ENCODE peak calls at places on chromosome 17, in seven cellular contexts. S, G, Y, P, K, E and L are unnamed samples. For H3K27me3, the result is how much of the 10 kb centered on the place peaks cover.

GRCh38 chr17:8160224-8160577 is 2.5 kb downstream of the VAMP2 start:
- DNase-seq in E (no peak), S (no peak), P (no peak), G (no peak), K (no peak), Y (no peak), L (no peak)

GRCh38 chr17:48767263-48767774 is 38.8 kb upstream of the HOXB13 start:
- DNase-seq in E (no peak), Y (no peak), K (no peak), G (peak), P (no peak), S (no peak), L (no peak)

GRCh38 chr17:67244621-67245072 is 349 bp downstream of the HELZ start:
- DNase-seq in S (peak), K (no peak), G (no peak), E (peak), P (peak), Y (peak), L (peak)

GRCh38 chr17:51044964-51045363 is 75.7 kb downstream of the SPAG9 start:
- DNase-seq in K (no peak), P (no peak), G (no peak), Y (no peak), E (no peak), S (no peak), L (no peak)

GRCh38 chr17:62713096-62713870 is 85.8 kb downstream of the MRC2 start:
- DNase-seq in G (no peak), E (no peak), K (no peak), P (no peak), S (no peak), Y (no peak), L (no peak)

GRCh38 chr17:79036609-79037008 is 12.6 kb downstream of the C1QTNF1 start:
- DNase-seq in G (peak), K (peak), Y (peak), E (no peak), P (no peak), S (peak), L (no peak)

GRCh38 chr17:2708585-2709172 is 2.9 kb downstream of the CLUH start:
- DNase-seq in P (no peak), S (no peak), E (no peak), Y (no peak), K (no peak), G (no peak), L (no peak)

GRCh38 chr17:79338142-79338541 is 263.5 kb downstream of the ENGASE start:
- DNase-seq in K (no peak), Y (no peak), S (peak), G (peak), E (no peak), P (no peak), L (no peak)

GRCh38 chr17:77363821-77364361 is 223.1 kb downstream of the SEC14L1 start:
- DNase-seq in G (peak), K (no peak), Y (peak), P (no peak), S (peak), E (peak), L (no peak)

GRCh38 chr17:60134396-60135159 is 15.2 kb upstream of the CA4 start:
- DNase-seq in S (peak), P (peak), G (peak), K (no peak), Y (no peak), E (peak), L (peak)

GRCh38 chr17:73191443-73192218 is 1.2 kb upstream of the COG1 start:
- DNase-seq in G (peak), K (peak), P (peak), Y (peak), E (peak), S (peak), L (peak)

GRCh38 chr17:66169839-66170238 is 22.1 kb downstream of the CEP112 start:
- DNase-seq in Y (no peak), E (no peak), G (no peak), P (no peak), S (no peak), K (no peak), L (no peak)

GRCh38 chr17:10119203-10120112 is 78.9 kb downstream of the GAS7 start:
- DNase-seq in Y (no peak), K (peak), S (no peak), P (peak), E (no peak), G (peak), L (no peak)

GRCh38 chr17:37518816-37519215 is 29.1 kb downstream of the DUSP14 start:
- DNase-seq in K (no peak), Y (no peak), E (no peak), S (peak), G (peak), P (no peak), L (no peak)

GRCh38 chr17:2192367-2193028 is 111.1 kb downstream of the SMG6 start:
- DNase-seq in Y (no peak), E (peak), S (peak), P (no peak), G (peak), K (peak), L (peak)

GRCh38 chr17:4554441-4554996 is 665 bp downstream of the MYBBP1A start:
- DNase-seq in P (peak), S (no peak), K (no peak), Y (no peak), G (no peak), E (peak), L (no peak)

GRCh38 chr17:44758414-44759095 is at the start of gene ADAM11:
- DNase-seq in Y (no peak), G (peak), P (no peak), E (no peak), K (no peak), S (peak), L (no peak)

DNA sequence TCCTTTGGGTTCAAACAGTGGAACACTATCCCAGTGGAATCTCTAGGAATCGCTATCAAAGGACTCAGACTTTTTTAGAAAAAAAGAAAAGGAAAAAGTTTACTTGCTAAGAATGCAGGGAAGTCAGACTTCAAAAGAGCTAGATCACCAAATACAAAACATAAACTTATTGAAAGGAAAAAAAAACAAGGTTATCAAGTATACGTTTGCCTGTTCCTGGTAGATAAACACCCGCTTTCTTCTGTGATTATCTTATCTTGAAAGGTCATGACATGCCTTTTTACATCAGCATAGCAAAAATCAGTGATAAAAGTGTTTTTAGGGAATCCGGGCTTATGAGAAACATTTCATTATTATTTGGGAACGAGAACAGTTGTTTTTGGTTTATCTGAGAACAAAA is 129.3 kb upstream of the TMEM97 start:
- DNase-seq in S (no peak), Y (no peak), P (no peak), K (no peak), E (no peak), G (no peak), L (no peak)
- H3K27me3 ChIP-seq in S (under half), Y (under half), P (under half), K (under half), E (under half), G (under half), L (under half)

DNA sequence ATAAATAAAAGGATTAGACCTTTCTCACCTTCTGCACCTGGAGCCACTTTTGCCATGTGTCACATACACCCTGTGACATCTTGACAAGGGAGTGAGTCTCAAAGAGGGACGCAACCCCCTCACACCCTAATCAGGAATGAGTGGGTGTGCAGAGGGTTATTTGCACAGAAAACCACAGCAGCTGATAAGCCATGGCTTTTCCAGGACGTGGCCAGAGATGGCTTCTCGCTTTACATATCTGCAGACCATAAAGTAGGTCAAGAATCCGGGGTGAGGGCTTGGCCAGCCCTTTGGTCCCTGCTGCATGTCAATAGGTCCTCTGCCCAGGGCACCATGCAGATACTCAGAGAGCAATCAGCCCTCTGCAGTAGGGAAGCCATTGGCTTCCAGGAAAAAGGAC is 2.4 kb upstream of the CD300LF start:
- DNase-seq in G (no peak), Y (no peak), P (peak), E (no peak), S (no peak), K (no peak), L (no peak)
- H3K27me3 ChIP-seq in G (under half), Y (under half), P (under half), E (under half), S (half or more), K (under half), L (under half)

DNA sequence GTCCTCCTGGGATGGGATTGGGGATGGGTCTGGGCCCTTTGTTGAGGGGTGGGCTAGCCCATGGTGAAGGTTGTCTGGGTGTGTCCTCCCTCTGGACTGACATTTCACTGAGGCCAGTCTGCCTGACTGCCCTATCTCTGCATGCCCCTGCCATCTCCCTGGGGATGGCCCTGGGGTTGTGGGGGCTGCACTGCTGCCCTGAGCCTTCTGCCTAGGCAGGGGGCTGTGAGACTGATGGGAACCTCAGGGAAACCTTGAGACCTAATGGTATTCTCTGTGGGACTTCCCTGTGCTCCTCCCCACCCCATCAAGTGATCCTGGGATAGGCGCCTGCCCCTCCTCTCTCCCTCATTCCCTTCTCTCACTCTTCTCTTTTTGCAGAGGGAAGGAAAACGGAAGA is 19.9 kb downstream of the RAI1 start:
- DNase-seq in G (no peak), K (no peak), S (no peak), Y (no peak), E (no peak), P (no peak), L (no peak)
- H3K27me3 ChIP-seq in G (under half), K (under half), S (under half), Y (under half), E (under half), P (under half), L (under half)

GRCh38 chr17:47736501-47737211 is 3.6 kb downstream of the TBX21 start:
- DNase-seq in Y (no peak), P (no peak), G (no peak), S (no peak), K (no peak), E (no peak), L (no peak)
- H3K27me3 ChIP-seq in Y (under half), P (under half), G (under half), S (half or more), K (under half), E (under half), L (under half)

GRCh38 chr17:81391268-81391963 is 3.8 kb upstream of the BAHCC1 start:
- DNase-seq in Y (no peak), K (no peak), E (no peak), S (no peak), G (no peak), P (no peak), L (no peak)

GRCh38 chr17:81391964-81392908 is 3.0 kb upstream of the BAHCC1 start:
- DNase-seq in K (no peak), E (no peak), P (peak), G (peak), Y (peak), S (peak), L (no peak)

GRCh38 chr17:81390029-81390428 is 5.2 kb upstream of the BAHCC1 start:
- DNase-seq in Y (peak), E (no peak), S (no peak), K (no peak), P (no peak), G (no peak), L (no peak)

GRCh38 chr17:81389585-81389984 is 5.7 kb upstream of the BAHCC1 start:
- DNase-seq in S (no peak), G (no peak), K (no peak), P (no peak), Y (no peak), E (no peak), L (no peak)

DNA sequence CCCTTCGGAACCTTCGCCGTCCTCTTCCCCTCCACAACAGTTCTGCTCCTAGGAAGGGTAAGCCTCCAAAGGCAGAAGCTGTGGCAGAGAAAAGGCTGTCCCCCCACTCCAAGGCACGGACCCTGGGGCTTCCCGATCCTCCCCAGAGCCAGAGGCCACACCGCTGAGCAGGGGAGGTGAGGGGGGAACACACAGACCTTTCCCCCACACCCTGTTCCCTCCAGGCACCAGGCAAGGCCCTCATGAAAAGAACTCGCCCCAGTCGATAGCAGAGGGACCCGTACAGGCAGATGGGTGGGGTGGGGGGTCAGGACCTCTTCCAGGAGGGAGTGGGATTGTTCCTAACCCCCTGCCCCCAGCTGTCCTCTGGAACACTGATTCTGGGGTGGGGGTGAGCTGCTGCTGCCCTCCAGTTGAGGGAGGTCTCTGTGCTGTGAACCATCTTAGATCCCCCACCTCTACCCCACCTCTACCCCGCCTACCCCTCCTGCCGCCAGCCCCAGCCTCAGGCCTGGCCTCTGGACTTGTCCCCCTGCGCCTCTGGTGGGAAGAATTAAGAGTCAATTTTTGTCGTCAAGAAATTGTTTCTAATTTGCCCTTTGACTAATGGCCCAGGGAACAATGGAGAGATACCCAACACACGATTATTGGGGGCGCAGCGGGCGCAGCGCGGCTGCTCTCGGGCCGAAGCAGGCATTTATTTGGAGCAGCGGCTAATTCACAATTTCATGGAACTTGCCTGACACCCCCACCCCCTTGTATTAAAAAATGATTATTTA is 4.6 kb upstream of the BAHCC1 start:
- DNase-seq in G (no peak), E (no peak), K (no peak), S (no peak), Y (peak), P (no peak), L (no peak)
- H3K27me3 ChIP-seq in G (under half), E (under half), K (under half), S (under half), Y (under half), P (under half), L (under half)

GRCh38 chr17:74516561-74516960 is 14.7 kb downstream of the CD300LB start:
- DNase-seq in K (no peak), G (no peak), P (no peak), Y (no peak), E (no peak), S (no peak), L (no peak)
- H3K27me3 ChIP-seq in K (under half), G (under half), P (under half), Y (under half), E (under half), S (under half), L (under half)

DNA sequence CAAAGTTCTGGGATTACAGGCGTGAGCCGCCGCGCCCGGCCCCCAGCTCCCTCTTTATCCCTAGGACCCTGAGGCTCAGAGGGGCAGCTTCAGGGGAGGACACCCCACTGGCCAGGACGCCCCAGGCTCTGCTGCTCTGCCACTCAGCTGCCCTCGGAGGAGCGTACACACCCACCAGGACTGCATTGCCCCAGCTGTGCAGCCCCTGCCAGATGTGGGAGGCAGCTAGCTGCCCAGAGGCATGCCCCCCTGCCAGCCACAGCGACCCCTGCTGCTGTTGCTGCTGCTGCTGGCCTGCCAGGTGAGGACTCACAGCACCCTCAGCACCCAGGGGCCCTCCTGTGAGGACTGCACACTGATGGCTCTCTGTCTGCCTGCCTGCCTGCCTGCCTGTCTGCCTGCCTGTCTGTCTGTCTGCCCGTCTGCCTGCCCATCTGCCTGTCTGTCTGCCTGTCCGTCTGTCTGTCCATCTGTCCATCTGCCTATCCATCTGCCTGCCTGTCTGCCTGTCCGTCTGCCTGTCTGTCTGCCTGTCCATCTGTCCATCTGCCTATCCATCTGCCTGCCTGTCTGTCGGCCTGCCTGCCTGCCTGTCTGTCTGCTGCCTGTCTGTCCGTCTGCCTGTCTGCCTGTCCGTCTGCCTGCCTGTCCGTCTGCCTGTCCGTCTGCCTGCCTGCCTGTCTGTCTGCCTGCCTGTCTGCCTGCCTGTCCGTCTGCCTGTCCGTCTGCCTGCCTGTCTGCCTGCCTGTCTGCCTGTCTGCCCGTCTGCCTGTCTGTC is 5.0 kb downstream of the GCGR start:
- DNase-seq in K (no peak), E (no peak), G (no peak), Y (no peak), P (no peak), S (no peak), L (no peak)
- H3K27me3 ChIP-seq in K (under half), E (under half), G (half or more), Y (under half), P (half or more), S (under half), L (under half)